ENCODE peak calls at places on chromosome 22, in six cellular contexts. C is adipocyte, D is tibial artery, X is tibial nerve, L is GM12878, K is endodermal cell. H is an unnamed sample. For H3K27me3, the result is how much of the 10 kb centered on the place peaks cover.

GRCh38 chr22:40281717-40282116 is 64.6 kb upstream of the ADSL start:
- DNase-seq in C (no peak), K (no peak), L (no peak), D (no peak), X (no peak), H (no peak)

GRCh38 chr22:40512426-40513136 is 123.9 kb downstream of the MRTFA start:
- DNase-seq in K (no peak), D (peak), L (no peak), C (peak), X (no peak), H (peak)

GRCh38 chr22:18929459-18929858 is 6.6 kb downstream of the PRODH start:
- DNase-seq in X (no peak), C (no peak), K (no peak), D (no peak), L (no peak), H (no peak)

GRCh38 chr22:31138126-31138525 is 2.2 kb downstream of the PLA2G3 start:
- DNase-seq in C (no peak), D (no peak), L (no peak), K (no peak), X (no peak), H (no peak)

GRCh38 chr22:40637181-40638150 is 947 bp upstream of the MRTFA start:
- DNase-seq in C (peak), D (peak), K (peak), X (peak), L (no peak), H (no peak)

GRCh38 chr22:46355369-46355995 is 20.0 kb downstream of the TRMU start:
- DNase-seq in L (no peak), X (peak), C (peak), K (peak), D (no peak), H (peak)

GRCh38 chr22:45612451-45612901 is 59.2 kb upstream of the ATXN10 start:
- DNase-seq in C (peak), D (peak), K (no peak), L (no peak), X (peak), H (peak)

GRCh38 chr22:23970816-23971482 is 3.3 kb downstream of the DDT start:
- DNase-seq in D (no peak), K (no peak), C (no peak), L (no peak), X (no peak), H (peak)

GRCh38 chr22:47029244-47030001 is 267.0 kb downstream of the TBC1D22A start:
- DNase-seq in K (no peak), C (no peak), X (no peak), D (peak), L (no peak), H (no peak)

GRCh38 chr22:29083576-29084566 is 11.0 kb downstream of the KREMEN1 start:
- DNase-seq in C (no peak), K (no peak), L (no peak), X (no peak), D (no peak), H (no peak)

GRCh38 chr22:29718949-29719893 is 582 bp upstream of the CABP7 start:
- DNase-seq in X (no peak), L (no peak), C (no peak), D (no peak), K (no peak), H (no peak)

GRCh38 chr22:33895444-33895843 is 24.8 kb downstream of the LARGE1 start:
- DNase-seq in D (no peak), X (no peak), C (no peak), L (no peak), K (no peak), H (no peak)

GRCh38 chr22:33896154-33896800 is 24.0 kb downstream of the LARGE1 start:
- DNase-seq in C (no peak), D (no peak), L (no peak), K (no peak), X (no peak), H (no peak)

GRCh38 chr22:33896801-33897620 is 23.3 kb downstream of the LARGE1 start:
- DNase-seq in L (no peak), K (peak), C (no peak), X (no peak), D (no peak), H (no peak)

GRCh38 chr22:33898121-33898520 is 22.2 kb downstream of the LARGE1 start:
- DNase-seq in L (no peak), C (no peak), X (no peak), K (no peak), D (no peak), H (no peak)

DNA sequence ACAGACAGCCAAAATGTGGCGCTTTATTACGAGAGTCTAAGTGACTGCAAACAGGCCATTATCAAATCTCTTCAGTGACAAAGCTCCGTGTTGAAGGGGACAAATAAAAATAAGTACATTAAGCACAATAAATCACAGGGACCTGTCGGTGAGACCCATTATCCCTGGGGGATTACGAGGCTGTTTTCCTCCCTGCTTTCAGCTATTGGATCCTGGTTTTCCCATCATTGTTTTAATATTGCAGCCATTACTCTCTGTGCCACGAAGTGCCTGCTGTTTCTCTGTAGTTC is 22.7 kb downstream of the LARGE1 start:
- DNase-seq in D (no peak), K (no peak), C (no peak), L (no peak), X (no peak), H (no peak)
- H3K4me3 ChIP-seq in D (no peak), K (no peak), C (no peak), L (peak), X (no peak), H (no peak)

DNA sequence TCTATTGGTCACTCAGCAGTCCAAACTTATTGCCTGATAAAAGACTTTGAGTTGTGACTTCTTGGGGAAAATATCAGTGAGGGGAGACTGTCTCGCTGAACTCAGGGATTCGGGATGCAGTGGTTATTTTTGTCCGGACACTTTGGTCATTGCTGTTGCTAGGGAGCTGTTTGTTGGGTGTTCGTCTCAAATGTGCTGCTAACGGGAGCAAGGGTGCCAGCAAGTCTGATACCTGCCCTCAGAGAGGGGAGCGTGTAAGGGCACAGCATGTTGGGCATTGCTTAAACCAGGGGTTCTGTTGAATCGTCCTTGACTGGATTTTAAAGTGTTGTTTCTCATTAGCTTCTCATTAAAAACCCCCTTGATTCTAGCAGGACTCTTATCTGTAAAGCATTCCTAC is 49.2 kb upstream of the SLC25A18 start:
- DNase-seq in D (no peak), L (no peak), K (no peak), X (no peak), C (no peak), H (no peak)
- H3K27me3 ChIP-seq in D (under half), L (under half), K (under half), X (under half), C (under half), H (under half)

GRCh38 chr22:37777122-37777687 is 30.5 kb upstream of the GCAT start:
- DNase-seq in D (peak), C (peak), K (no peak), L (peak), X (peak), H (peak)
- H3K4me3 ChIP-seq in D (no peak), C (no peak), K (no peak), L (no peak), X (no peak), H (no peak)

GRCh38 chr22:22067192-22067591 is 84.6 kb upstream of the TOP3B start:
- DNase-seq in X (no peak), K (no peak), C (no peak), L (no peak), D (no peak), H (no peak)
- H3K27me3 ChIP-seq in X (under half), K (half or more), C (under half), L (under half), D (under half), H (under half)

DNA sequence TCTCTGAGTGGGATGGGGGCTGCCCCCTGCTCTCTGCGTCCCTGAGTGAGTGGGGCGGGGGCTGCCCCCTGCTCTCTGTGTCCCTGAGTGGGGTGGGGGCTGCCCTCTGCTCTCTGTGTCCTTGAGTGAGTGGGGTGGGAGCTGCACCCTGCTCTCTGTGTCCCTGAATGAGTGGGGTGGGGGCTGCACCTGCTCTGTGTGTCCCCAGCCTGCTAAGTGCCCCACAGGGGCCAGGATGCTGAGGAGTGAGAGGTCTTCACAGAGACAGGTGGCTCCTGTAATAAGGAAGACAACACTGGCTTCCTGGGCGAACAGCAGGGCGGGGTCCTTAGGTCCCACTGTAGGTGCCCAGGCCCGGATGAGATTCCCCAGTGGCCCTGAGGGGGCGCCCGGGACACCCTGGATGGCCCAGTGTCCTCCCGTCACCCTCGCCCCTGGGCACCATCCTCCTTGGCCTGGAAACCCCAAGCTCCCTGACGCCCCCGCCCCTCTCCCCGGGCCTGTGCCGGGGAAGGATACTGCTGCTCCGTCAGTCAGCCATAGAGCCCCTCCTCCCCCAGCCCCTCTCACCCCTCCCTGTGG is 3.8 kb upstream of the CCDC188 start:
- DNase-seq in L (no peak), C (no peak), X (no peak), K (peak), D (no peak), H (no peak)
- H3K4me3 ChIP-seq in L (no peak), C (no peak), X (no peak), K (no peak), D (no peak), H (no peak)

DNA sequence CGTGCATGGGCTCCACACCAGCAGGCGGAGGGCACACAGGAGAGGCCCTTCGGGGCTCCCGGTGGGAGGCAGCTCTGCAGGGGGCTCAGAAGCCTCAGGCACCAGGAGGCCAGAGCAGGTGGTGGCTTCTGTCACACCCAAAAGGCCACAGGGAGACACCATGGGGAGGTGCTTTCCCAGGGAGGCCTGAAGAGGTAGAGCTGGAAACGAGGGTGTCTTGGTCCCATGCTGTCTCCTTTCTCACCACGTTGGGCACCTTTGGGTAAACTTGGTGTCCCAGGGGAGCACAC is 764.7 kb downstream of the BRD1 start:
- DNase-seq in X (no peak), D (no peak), L (no peak), K (no peak), C (no peak), H (no peak)
- H3K27me3 ChIP-seq in X (under half), D (under half), L (under half), K (under half), C (under half), H (under half)

GRCh38 chr22:17587631-17588030 is 24.3 kb downstream of the SLC25A18 start:
- DNase-seq in C (no peak), X (no peak), D (no peak), L (no peak), K (no peak), H (no peak)
- H3K4me3 ChIP-seq in C (no peak), X (no peak), D (no peak), L (no peak), K (no peak), H (no peak)

GRCh38 chr22:26952004-26952403 is 294.6 kb downstream of the MIAT start:
- DNase-seq in C (no peak), K (no peak), D (no peak), X (no peak), L (no peak), H (no peak)
- H3K27me3 ChIP-seq in C (half or more), K (under half), D (under half), X (under half), L (under half), H (under half)

GRCh38 chr22:39232246-39232645 is 12.5 kb downstream of the PDGFB start:
- DNase-seq in X (no peak), C (no peak), K (no peak), D (no peak), L (no peak), H (no peak)

GRCh38 chr22:39229688-39230260 is 15.0 kb downstream of the PDGFB start:
- DNase-seq in X (no peak), C (no peak), L (no peak), K (no peak), D (no peak), H (no peak)

GRCh38 chr22:39231197-39231950 is 13.4 kb downstream of the PDGFB start:
- DNase-seq in K (no peak), D (no peak), C (no peak), X (no peak), L (no peak), H (no peak)

GRCh38 chr22:39229075-39229474 is 15.7 kb downstream of the PDGFB start:
- DNase-seq in L (no peak), K (no peak), C (no peak), X (no peak), D (no peak), H (no peak)

GRCh38 chr22:39230261-39231196 is 14.3 kb downstream of the PDGFB start:
- DNase-seq in D (no peak), L (no peak), K (peak), C (no peak), X (no peak), H (no peak)
- H3K4me3 ChIP-seq in D (no peak), L (no peak), K (no peak), C (no peak), X (no peak), H (no peak)

GRCh38 chr22:49525776-49526535 is 301.7 kb downstream of the BRD1 start:
- DNase-seq in C (no peak), D (peak), L (no peak), X (no peak), K (no peak), H (no peak)

GRCh38 chr22:49528420-49528720 is 299.3 kb downstream of the BRD1 start:
- DNase-seq in X (no peak), D (no peak), C (no peak), L (no peak), K (no peak), H (no peak)

GRCh38 chr22:49525366-49525765 is 302.3 kb downstream of the BRD1 start:
- DNase-seq in C (no peak), K (no peak), L (no peak), D (peak), X (no peak), H (no peak)

GRCh38 chr22:49530671-49531532 is 296.8 kb downstream of the BRD1 start:
- DNase-seq in L (no peak), C (no peak), D (no peak), K (no peak), X (no peak), H (no peak)

DNA sequence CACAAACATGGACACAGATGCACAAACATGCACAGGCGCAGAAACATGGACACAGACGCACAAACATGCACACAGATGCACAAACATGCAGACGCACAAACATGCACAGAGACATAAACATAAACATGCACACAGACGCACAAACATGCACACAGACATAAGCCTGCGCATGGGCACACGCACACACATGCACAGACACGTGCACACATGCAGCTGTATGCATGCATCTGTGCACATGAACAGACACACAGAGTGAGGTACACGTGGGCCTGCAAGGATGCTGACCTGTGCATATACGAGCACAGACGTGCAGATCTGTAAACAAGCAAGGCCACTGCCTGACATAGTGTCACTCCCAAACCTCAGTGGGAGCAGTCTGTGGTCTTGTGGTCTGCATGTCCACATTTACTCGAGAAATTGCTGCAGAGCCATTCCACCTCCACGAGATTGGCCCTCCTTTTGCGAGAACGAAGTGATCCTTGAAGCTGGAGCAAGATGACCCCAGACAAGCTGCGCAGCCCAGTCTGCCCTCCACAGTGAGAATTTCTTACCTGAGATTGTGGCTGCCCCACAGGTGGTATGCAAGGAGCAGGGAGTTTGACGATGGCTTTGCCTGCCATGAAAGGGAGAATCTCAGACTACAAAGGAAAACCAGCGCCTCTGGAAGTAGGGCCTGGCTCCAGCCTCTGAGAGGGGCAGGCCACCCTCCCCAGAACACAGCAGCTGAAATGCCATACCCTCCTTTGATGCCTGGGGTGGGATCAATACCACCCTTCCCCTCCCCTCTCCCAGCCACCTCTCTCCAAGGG is 299.9 kb downstream of the BRD1 start:
- DNase-seq in K (no peak), L (no peak), C (no peak), D (no peak), X (no peak), H (no peak)
- H3K27me3 ChIP-seq in K (under half), L (under half), C (under half), D (under half), X (under half), H (under half)